ENCODE peak calls at places on chromosomes 11 and 22, in ten cellular contexts. One of them, this sample, is unnamed.

GRCh38 chr11:60122414-60123036 is 34.1 kb downstream of the MS4A2 start:
- DNase-seq in effector CD4-positive, alpha-beta T cell: no peak
- DNase-seq in NCI-H774: no peak
- DNase-seq in RPMI7951: no peak
- DNase-seq in stromal cell of bone marrow: no peak
- DNase-seq in mesenchymal stem cell: no peak
- DNase-seq in T-cell: no peak
- DNase-seq in NCI-H1930: no peak
- DNase-seq in lung: no peak
- DNase-seq in activated T-helper 1 cell treated with anti-CD3 and anti-CD28 coated beads, Interleukin-12 subunit alpha, Interleukin-12 subunit beta, Interleukin-2, Interleukin-4 antibody, amounts not matched to agents 30 ng/mL and 10 ng/mL and 1 ng/mL, durations not matched to agents 14 hours and 24 hours and 36 hours: no peak
- DNase-seq in this sample: no peak

GRCh38 chr22:39493759-39494158 is 8.3 kb upstream of the MIEF1 start:
- DNase-seq in effector CD4-positive, alpha-beta T cell: no peak
- DNase-seq in NCI-H774: no peak
- DNase-seq in RPMI7951: peak; percentile 72
- DNase-seq in stromal cell of bone marrow: peak; percentile 90
- DNase-seq in mesenchymal stem cell: peak; percentile 85
- DNase-seq in T-cell: no peak
- DNase-seq in NCI-H1930: no peak
- DNase-seq in lung: no peak
- DNase-seq in activated T-helper 1 cell treated with anti-CD3 and anti-CD28 coated beads, Interleukin-12 subunit alpha, Interleukin-12 subunit beta, Interleukin-2, Interleukin-4 antibody, amounts not matched to agents 30 ng/mL and 10 ng/mL and 1 ng/mL, durations not matched to agents 14 hours and 24 hours and 36 hours: no peak
- DNase-seq in this sample: no peak

GRCh38 chr11:2302280-2302843 is 549 bp downstream of the TSPAN32 start:
- DNase-seq in effector CD4-positive, alpha-beta T cell: no peak
- DNase-seq in NCI-H774: no peak
- DNase-seq in RPMI7951: no peak
- DNase-seq in stromal cell of bone marrow: no peak
- DNase-seq in mesenchymal stem cell: no peak
- DNase-seq in T-cell: peak; percentile 46
- DNase-seq in NCI-H1930: no peak
- DNase-seq in lung: peak; percentile 28
- DNase-seq in activated T-helper 1 cell treated with anti-CD3 and anti-CD28 coated beads, Interleukin-12 subunit alpha, Interleukin-12 subunit beta, Interleukin-2, Interleukin-4 antibody, amounts not matched to agents 30 ng/mL and 10 ng/mL and 1 ng/mL, durations not matched to agents 14 hours and 24 hours and 36 hours: no peak
- DNase-seq in this sample: no peak

GRCh38 chr11:134275534-134276395 is at the start of gene GLB1L3:
- DNase-seq in effector CD4-positive, alpha-beta T cell: peak; percentile 72
- DNase-seq in NCI-H774: no peak
- DNase-seq in RPMI7951: no peak
- DNase-seq in stromal cell of bone marrow: no peak
- DNase-seq in mesenchymal stem cell: peak; percentile 31
- DNase-seq in T-cell: peak; percentile 84
- DNase-seq in NCI-H1930: no peak
- DNase-seq in lung: no peak
- DNase-seq in activated T-helper 1 cell treated with anti-CD3 and anti-CD28 coated beads, Interleukin-12 subunit alpha, Interleukin-12 subunit beta, Interleukin-2, Interleukin-4 antibody, amounts not matched to agents 30 ng/mL and 10 ng/mL and 1 ng/mL, durations not matched to agents 14 hours and 24 hours and 36 hours: peak; percentile 81
- DNase-seq in this sample: peak; percentile 28

GRCh38 chr11:17250561-17251350 is 25.8 kb upstream of the NUCB2 start:
- DNase-seq in effector CD4-positive, alpha-beta T cell: no peak
- DNase-seq in NCI-H774: no peak
- DNase-seq in RPMI7951: no peak
- DNase-seq in stromal cell of bone marrow: no peak
- DNase-seq in mesenchymal stem cell: no peak
- DNase-seq in T-cell: no peak
- DNase-seq in NCI-H1930: no peak
- DNase-seq in lung: no peak
- DNase-seq in activated T-helper 1 cell treated with anti-CD3 and anti-CD28 coated beads, Interleukin-12 subunit alpha, Interleukin-12 subunit beta, Interleukin-2, Interleukin-4 antibody, amounts not matched to agents 30 ng/mL and 10 ng/mL and 1 ng/mL, durations not matched to agents 14 hours and 24 hours and 36 hours: no peak
- DNase-seq in this sample: no peak

GRCh38 chr11:39724404-39724803 is 1735.0 kb downstream of the LRRC4C start:
- DNase-seq in effector CD4-positive, alpha-beta T cell: no peak
- DNase-seq in NCI-H774: no peak
- DNase-seq in RPMI7951: no peak
- DNase-seq in stromal cell of bone marrow: no peak
- DNase-seq in mesenchymal stem cell: no peak
- DNase-seq in T-cell: no peak
- DNase-seq in NCI-H1930: no peak
- DNase-seq in lung: no peak
- DNase-seq in activated T-helper 1 cell treated with anti-CD3 and anti-CD28 coated beads, Interleukin-12 subunit alpha, Interleukin-12 subunit beta, Interleukin-2, Interleukin-4 antibody, amounts not matched to agents 30 ng/mL and 10 ng/mL and 1 ng/mL, durations not matched to agents 14 hours and 24 hours and 36 hours: no peak
- DNase-seq in this sample: no peak

GRCh38 chr11:74206746-74207145 is 35.7 kb downstream of the PPME1 start:
- DNase-seq in effector CD4-positive, alpha-beta T cell: no peak
- DNase-seq in NCI-H774: no peak
- DNase-seq in RPMI7951: no peak
- DNase-seq in stromal cell of bone marrow: no peak
- DNase-seq in mesenchymal stem cell: no peak
- DNase-seq in T-cell: no peak
- DNase-seq in NCI-H1930: no peak
- DNase-seq in lung: no peak
- DNase-seq in activated T-helper 1 cell treated with anti-CD3 and anti-CD28 coated beads, Interleukin-12 subunit alpha, Interleukin-12 subunit beta, Interleukin-2, Interleukin-4 antibody, amounts not matched to agents 30 ng/mL and 10 ng/mL and 1 ng/mL, durations not matched to agents 14 hours and 24 hours and 36 hours: no peak
- DNase-seq in this sample: no peak

GRCh38 chr11:2548596-2548995 is 103.8 kb downstream of the KCNQ1 start:
- DNase-seq in effector CD4-positive, alpha-beta T cell: no peak
- DNase-seq in NCI-H774: no peak
- DNase-seq in RPMI7951: no peak
- DNase-seq in stromal cell of bone marrow: no peak
- DNase-seq in mesenchymal stem cell: no peak
- DNase-seq in T-cell: no peak
- DNase-seq in NCI-H1930: no peak
- DNase-seq in lung: no peak
- DNase-seq in activated T-helper 1 cell treated with anti-CD3 and anti-CD28 coated beads, Interleukin-12 subunit alpha, Interleukin-12 subunit beta, Interleukin-2, Interleukin-4 antibody, amounts not matched to agents 30 ng/mL and 10 ng/mL and 1 ng/mL, durations not matched to agents 14 hours and 24 hours and 36 hours: no peak
- DNase-seq in this sample: peak; percentile 0

GRCh38 chr11:60498853-60499252 is 6.3 kb downstream of the MS4A12 start:
- DNase-seq in effector CD4-positive, alpha-beta T cell: no peak
- DNase-seq in NCI-H774: no peak
- DNase-seq in RPMI7951: no peak
- DNase-seq in stromal cell of bone marrow: no peak
- DNase-seq in mesenchymal stem cell: no peak
- DNase-seq in T-cell: no peak
- DNase-seq in NCI-H1930: no peak
- DNase-seq in lung: no peak
- DNase-seq in activated T-helper 1 cell treated with anti-CD3 and anti-CD28 coated beads, Interleukin-12 subunit alpha, Interleukin-12 subunit beta, Interleukin-2, Interleukin-4 antibody, amounts not matched to agents 30 ng/mL and 10 ng/mL and 1 ng/mL, durations not matched to agents 14 hours and 24 hours and 36 hours: no peak
- DNase-seq in this sample: no peak

GRCh38 chr11:134741453-134742227 is 329.6 kb upstream of the B3GAT1 start:
- DNase-seq in effector CD4-positive, alpha-beta T cell: no peak
- DNase-seq in NCI-H774: no peak
- DNase-seq in RPMI7951: no peak
- DNase-seq in stromal cell of bone marrow: no peak
- DNase-seq in mesenchymal stem cell: peak; percentile 9
- DNase-seq in T-cell: no peak
- DNase-seq in NCI-H1930: no peak
- DNase-seq in lung: no peak
- DNase-seq in activated T-helper 1 cell treated with anti-CD3 and anti-CD28 coated beads, Interleukin-12 subunit alpha, Interleukin-12 subunit beta, Interleukin-2, Interleukin-4 antibody, amounts not matched to agents 30 ng/mL and 10 ng/mL and 1 ng/mL, durations not matched to agents 14 hours and 24 hours and 36 hours: no peak
- DNase-seq in this sample: no peak

GRCh38 chr22:30655532-30655931 is 12.1 kb downstream of the DUSP18 start:
- DNase-seq in effector CD4-positive, alpha-beta T cell: no peak
- DNase-seq in NCI-H774: no peak
- DNase-seq in RPMI7951: no peak
- DNase-seq in stromal cell of bone marrow: no peak
- DNase-seq in mesenchymal stem cell: no peak
- DNase-seq in T-cell: no peak
- DNase-seq in NCI-H1930: no peak
- DNase-seq in lung: no peak
- DNase-seq in activated T-helper 1 cell treated with anti-CD3 and anti-CD28 coated beads, Interleukin-12 subunit alpha, Interleukin-12 subunit beta, Interleukin-2, Interleukin-4 antibody, amounts not matched to agents 30 ng/mL and 10 ng/mL and 1 ng/mL, durations not matched to agents 14 hours and 24 hours and 36 hours: no peak
- DNase-seq in this sample: no peak

GRCh38 chr11:70483077-70483861 is 84.9 kb downstream of the CTTN start:
- DNase-seq in effector CD4-positive, alpha-beta T cell: no peak
- DNase-seq in NCI-H774: no peak
- DNase-seq in RPMI7951: peak; percentile 67
- DNase-seq in stromal cell of bone marrow: peak; percentile 43
- DNase-seq in mesenchymal stem cell: peak; percentile 38
- DNase-seq in T-cell: no peak
- DNase-seq in NCI-H1930: no peak
- DNase-seq in lung: peak; percentile 72
- DNase-seq in activated T-helper 1 cell treated with anti-CD3 and anti-CD28 coated beads, Interleukin-12 subunit alpha, Interleukin-12 subunit beta, Interleukin-2, Interleukin-4 antibody, amounts not matched to agents 30 ng/mL and 10 ng/mL and 1 ng/mL, durations not matched to agents 14 hours and 24 hours and 36 hours: no peak
- DNase-seq in this sample: no peak

GRCh38 chr11:108803781-108804180 is 138.9 kb downstream of the DDX10 start:
- DNase-seq in effector CD4-positive, alpha-beta T cell: no peak
- DNase-seq in NCI-H774: no peak
- DNase-seq in RPMI7951: no peak
- DNase-seq in stromal cell of bone marrow: peak; percentile 14
- DNase-seq in mesenchymal stem cell: no peak
- DNase-seq in T-cell: no peak
- DNase-seq in NCI-H1930: no peak
- DNase-seq in lung: no peak
- DNase-seq in activated T-helper 1 cell treated with anti-CD3 and anti-CD28 coated beads, Interleukin-12 subunit alpha, Interleukin-12 subunit beta, Interleukin-2, Interleukin-4 antibody, amounts not matched to agents 30 ng/mL and 10 ng/mL and 1 ng/mL, durations not matched to agents 14 hours and 24 hours and 36 hours: no peak
- DNase-seq in this sample: no peak

GRCh38 chr22:45072322-45072903 is 62.6 kb upstream of the PHF21B start:
- DNase-seq in effector CD4-positive, alpha-beta T cell: no peak
- DNase-seq in NCI-H774: no peak
- DNase-seq in RPMI7951: peak; percentile 69
- DNase-seq in stromal cell of bone marrow: peak; percentile 76
- DNase-seq in mesenchymal stem cell: peak; percentile 57
- DNase-seq in T-cell: no peak
- DNase-seq in NCI-H1930: no peak
- DNase-seq in lung: no peak
- DNase-seq in activated T-helper 1 cell treated with anti-CD3 and anti-CD28 coated beads, Interleukin-12 subunit alpha, Interleukin-12 subunit beta, Interleukin-2, Interleukin-4 antibody, amounts not matched to agents 30 ng/mL and 10 ng/mL and 1 ng/mL, durations not matched to agents 14 hours and 24 hours and 36 hours: no peak
- DNase-seq in this sample: peak; percentile 28

GRCh38 chr11:2462092-2462985 is 17.5 kb downstream of the KCNQ1 start:
- DNase-seq in effector CD4-positive, alpha-beta T cell: no peak
- DNase-seq in NCI-H774: no peak
- DNase-seq in RPMI7951: no peak
- DNase-seq in stromal cell of bone marrow: no peak
- DNase-seq in mesenchymal stem cell: no peak
- DNase-seq in T-cell: no peak
- DNase-seq in NCI-H1930: no peak
- DNase-seq in lung: no peak
- DNase-seq in activated T-helper 1 cell treated with anti-CD3 and anti-CD28 coated beads, Interleukin-12 subunit alpha, Interleukin-12 subunit beta, Interleukin-2, Interleukin-4 antibody, amounts not matched to agents 30 ng/mL and 10 ng/mL and 1 ng/mL, durations not matched to agents 14 hours and 24 hours and 36 hours: no peak
- DNase-seq in this sample: no peak

GRCh38 chr11:61955416-61956135 is 5.4 kb downstream of the BEST1 start:
- DNase-seq in effector CD4-positive, alpha-beta T cell: no peak
- DNase-seq in NCI-H774: no peak
- DNase-seq in RPMI7951: no peak
- DNase-seq in stromal cell of bone marrow: no peak
- DNase-seq in mesenchymal stem cell: peak; percentile 35
- DNase-seq in T-cell: peak; percentile 48
- DNase-seq in NCI-H1930: peak; percentile 65
- DNase-seq in lung: no peak
- DNase-seq in activated T-helper 1 cell treated with anti-CD3 and anti-CD28 coated beads, Interleukin-12 subunit alpha, Interleukin-12 subunit beta, Interleukin-2, Interleukin-4 antibody, amounts not matched to agents 30 ng/mL and 10 ng/mL and 1 ng/mL, durations not matched to agents 14 hours and 24 hours and 36 hours: no peak
- DNase-seq in this sample: no peak

GRCh38 chr11:12625438-12626071 is 48.7 kb upstream of the TEAD1 start:
- DNase-seq in effector CD4-positive, alpha-beta T cell: no peak
- DNase-seq in NCI-H774: no peak
- DNase-seq in RPMI7951: peak; percentile 63
- DNase-seq in stromal cell of bone marrow: peak; percentile 72
- DNase-seq in mesenchymal stem cell: peak; percentile 90
- DNase-seq in T-cell: no peak
- DNase-seq in NCI-H1930: no peak
- DNase-seq in lung: no peak
- DNase-seq in activated T-helper 1 cell treated with anti-CD3 and anti-CD28 coated beads, Interleukin-12 subunit alpha, Interleukin-12 subunit beta, Interleukin-2, Interleukin-4 antibody, amounts not matched to agents 30 ng/mL and 10 ng/mL and 1 ng/mL, durations not matched to agents 14 hours and 24 hours and 36 hours: no peak
- DNase-seq in this sample: no peak

GRCh38 chr11:20112291-20113146 is 47.8 kb downstream of the DBX1 start:
- DNase-seq in effector CD4-positive, alpha-beta T cell: no peak
- DNase-seq in NCI-H774: no peak
- DNase-seq in RPMI7951: peak; percentile 92
- DNase-seq in stromal cell of bone marrow: peak; percentile 87
- DNase-seq in mesenchymal stem cell: peak; percentile 98
- DNase-seq in T-cell: no peak
- DNase-seq in NCI-H1930: no peak
- DNase-seq in lung: peak; percentile 65
- DNase-seq in activated T-helper 1 cell treated with anti-CD3 and anti-CD28 coated beads, Interleukin-12 subunit alpha, Interleukin-12 subunit beta, Interleukin-2, Interleukin-4 antibody, amounts not matched to agents 30 ng/mL and 10 ng/mL and 1 ng/mL, durations not matched to agents 14 hours and 24 hours and 36 hours: no peak
- DNase-seq in this sample: peak; percentile 71

GRCh38 chr22:43151251-43152000 is at the start of gene TSPO:
- DNase-seq in effector CD4-positive, alpha-beta T cell: peak; percentile 43
- DNase-seq in NCI-H774: no peak
- DNase-seq in RPMI7951: peak; percentile 58
- DNase-seq in stromal cell of bone marrow: no peak
- DNase-seq in mesenchymal stem cell: peak; percentile 52
- DNase-seq in T-cell: peak; percentile 59
- DNase-seq in NCI-H1930: no peak
- DNase-seq in lung: peak; percentile 74
- DNase-seq in activated T-helper 1 cell treated with anti-CD3 and anti-CD28 coated beads, Interleukin-12 subunit alpha, Interleukin-12 subunit beta, Interleukin-2, Interleukin-4 antibody, amounts not matched to agents 30 ng/mL and 10 ng/mL and 1 ng/mL, durations not matched to agents 14 hours and 24 hours and 36 hours: peak; percentile 44
- DNase-seq in this sample: peak; percentile 81

GRCh38 chr22:17486313-17486712 is 77.0 kb upstream of the SLC25A18 start:
- DNase-seq in effector CD4-positive, alpha-beta T cell: no peak
- DNase-seq in NCI-H774: no peak
- DNase-seq in RPMI7951: no peak
- DNase-seq in stromal cell of bone marrow: no peak
- DNase-seq in mesenchymal stem cell: no peak
- DNase-seq in T-cell: no peak
- DNase-seq in NCI-H1930: no peak
- DNase-seq in lung: no peak
- DNase-seq in activated T-helper 1 cell treated with anti-CD3 and anti-CD28 coated beads, Interleukin-12 subunit alpha, Interleukin-12 subunit beta, Interleukin-2, Interleukin-4 antibody, amounts not matched to agents 30 ng/mL and 10 ng/mL and 1 ng/mL, durations not matched to agents 14 hours and 24 hours and 36 hours: no peak
- DNase-seq in this sample: peak; percentile 35

GRCh38 chr11:87180743-87181142 is 143.0 kb downstream of the TMEM135 start:
- DNase-seq in effector CD4-positive, alpha-beta T cell: no peak
- DNase-seq in NCI-H774: no peak
- DNase-seq in RPMI7951: peak; percentile 26
- DNase-seq in stromal cell of bone marrow: peak; percentile 57
- DNase-seq in mesenchymal stem cell: peak; percentile 24
- DNase-seq in T-cell: no peak
- DNase-seq in NCI-H1930: no peak
- DNase-seq in lung: no peak
- DNase-seq in activated T-helper 1 cell treated with anti-CD3 and anti-CD28 coated beads, Interleukin-12 subunit alpha, Interleukin-12 subunit beta, Interleukin-2, Interleukin-4 antibody, amounts not matched to agents 30 ng/mL and 10 ng/mL and 1 ng/mL, durations not matched to agents 14 hours and 24 hours and 36 hours: no peak
- DNase-seq in this sample: no peak

GRCh38 chr11:44361883-44362282 is 51.9 kb upstream of the ALX4 start:
- DNase-seq in effector CD4-positive, alpha-beta T cell: no peak
- DNase-seq in NCI-H774: no peak
- DNase-seq in RPMI7951: peak; percentile 4
- DNase-seq in stromal cell of bone marrow: no peak
- DNase-seq in mesenchymal stem cell: no peak
- DNase-seq in T-cell: no peak
- DNase-seq in NCI-H1930: no peak
- DNase-seq in lung: no peak
- DNase-seq in activated T-helper 1 cell treated with anti-CD3 and anti-CD28 coated beads, Interleukin-12 subunit alpha, Interleukin-12 subunit beta, Interleukin-2, Interleukin-4 antibody, amounts not matched to agents 30 ng/mL and 10 ng/mL and 1 ng/mL, durations not matched to agents 14 hours and 24 hours and 36 hours: no peak
- DNase-seq in this sample: no peak

GRCh38 chr11:64268687-64269379 is 15.6 kb downstream of the BAD start:
- DNase-seq in effector CD4-positive, alpha-beta T cell: no peak
- DNase-seq in NCI-H774: no peak
- DNase-seq in RPMI7951: peak; percentile 98
- DNase-seq in stromal cell of bone marrow: no peak
- DNase-seq in mesenchymal stem cell: peak; percentile 67
- DNase-seq in T-cell: peak; percentile 35
- DNase-seq in NCI-H1930: no peak
- DNase-seq in lung: no peak
- DNase-seq in activated T-helper 1 cell treated with anti-CD3 and anti-CD28 coated beads, Interleukin-12 subunit alpha, Interleukin-12 subunit beta, Interleukin-2, Interleukin-4 antibody, amounts not matched to agents 30 ng/mL and 10 ng/mL and 1 ng/mL, durations not matched to agents 14 hours and 24 hours and 36 hours: peak; percentile 55
- DNase-seq in this sample: peak; percentile 77

GRCh38 chr22:29477919-29478318 is 2.1 kb upstream of the NEFH start:
- DNase-seq in effector CD4-positive, alpha-beta T cell: no peak
- DNase-seq in NCI-H774: no peak
- DNase-seq in RPMI7951: no peak
- DNase-seq in stromal cell of bone marrow: no peak
- DNase-seq in mesenchymal stem cell: no peak
- DNase-seq in T-cell: no peak
- DNase-seq in NCI-H1930: no peak
- DNase-seq in lung: no peak
- DNase-seq in activated T-helper 1 cell treated with anti-CD3 and anti-CD28 coated beads, Interleukin-12 subunit alpha, Interleukin-12 subunit beta, Interleukin-2, Interleukin-4 antibody, amounts not matched to agents 30 ng/mL and 10 ng/mL and 1 ng/mL, durations not matched to agents 14 hours and 24 hours and 36 hours: no peak
- DNase-seq in this sample: peak; percentile 44

GRCh38 chr11:10584071-10584501 is 15.6 kb upstream of the LYVE1 start:
- DNase-seq in effector CD4-positive, alpha-beta T cell: no peak
- DNase-seq in NCI-H774: no peak
- DNase-seq in RPMI7951: peak; percentile 33
- DNase-seq in stromal cell of bone marrow: no peak
- DNase-seq in mesenchymal stem cell: peak; percentile 52
- DNase-seq in T-cell: no peak
- DNase-seq in NCI-H1930: no peak
- DNase-seq in lung: no peak
- DNase-seq in activated T-helper 1 cell treated with anti-CD3 and anti-CD28 coated beads, Interleukin-12 subunit alpha, Interleukin-12 subunit beta, Interleukin-2, Interleukin-4 antibody, amounts not matched to agents 30 ng/mL and 10 ng/mL and 1 ng/mL, durations not matched to agents 14 hours and 24 hours and 36 hours: no peak
- DNase-seq in this sample: no peak

GRCh38 chr11:26753738-26754504 is 32.1 kb upstream of the SLC5A12 start:
- DNase-seq in effector CD4-positive, alpha-beta T cell: no peak
- DNase-seq in NCI-H774: peak; percentile 27
- DNase-seq in RPMI7951: peak; percentile 61
- DNase-seq in stromal cell of bone marrow: peak; percentile 62
- DNase-seq in mesenchymal stem cell: peak; percentile 74
- DNase-seq in T-cell: no peak
- DNase-seq in NCI-H1930: peak; percentile 13
- DNase-seq in lung: peak; percentile 30
- DNase-seq in activated T-helper 1 cell treated with anti-CD3 and anti-CD28 coated beads, Interleukin-12 subunit alpha, Interleukin-12 subunit beta, Interleukin-2, Interleukin-4 antibody, amounts not matched to agents 30 ng/mL and 10 ng/mL and 1 ng/mL, durations not matched to agents 14 hours and 24 hours and 36 hours: no peak
- DNase-seq in this sample: peak; percentile 39

GRCh38 chr11:2586793-2587131 is 113.0 kb downstream of the KCNQ1OT1 start:
- DNase-seq in effector CD4-positive, alpha-beta T cell: no peak
- DNase-seq in NCI-H774: no peak
- DNase-seq in RPMI7951: no peak
- DNase-seq in stromal cell of bone marrow: no peak
- DNase-seq in mesenchymal stem cell: no peak
- DNase-seq in T-cell: no peak
- DNase-seq in NCI-H1930: no peak
- DNase-seq in lung: no peak
- DNase-seq in activated T-helper 1 cell treated with anti-CD3 and anti-CD28 coated beads, Interleukin-12 subunit alpha, Interleukin-12 subunit beta, Interleukin-2, Interleukin-4 antibody, amounts not matched to agents 30 ng/mL and 10 ng/mL and 1 ng/mL, durations not matched to agents 14 hours and 24 hours and 36 hours: no peak
- DNase-seq in this sample: no peak